ENCODE peak calls at places on chromosomes 11 and 22, in seven cellular contexts. One of them, this sample, is unnamed.

GRCh38 chr11:73623651-73624050 is 22.7 kb upstream of the PLEKHB1 start:
- DNase-seq in H1: no peak
- DNase-seq in SK-N-SH: no peak
- DNase-seq in K562: no peak
- DNase-seq in HCT116: no peak
- DNase-seq in GM12878: no peak
- DNase-seq in HepG2: no peak
- DNase-seq in this sample: no peak

GRCh38 chr22:45441158-45441557 is 27.7 kb downstream of the RIBC2 start:
- DNase-seq in K562: peak
- DNase-seq in SK-N-SH: peak
- DNase-seq in HepG2: peak
- DNase-seq in H1: no peak
- DNase-seq in GM12878: no peak
- DNase-seq in HCT116: peak
- DNase-seq in this sample: peak

GRCh38 chr11:47272706-47273105 is 2.8 kb downstream of the MADD start:
- DNase-seq in K562: peak
- DNase-seq in GM12878: no peak
- DNase-seq in HepG2: no peak
- DNase-seq in HCT116: no peak
- DNase-seq in H1: no peak
- DNase-seq in SK-N-SH: no peak
- DNase-seq in this sample: no peak

GRCh38 chr11:109043318-109043717 is 378.4 kb downstream of the DDX10 start:
- DNase-seq in SK-N-SH: no peak
- DNase-seq in HepG2: no peak
- DNase-seq in GM12878: no peak
- DNase-seq in HCT116: no peak
- DNase-seq in H1: no peak
- DNase-seq in K562: no peak
- DNase-seq in this sample: no peak

GRCh38 chr11:106888386-106888785 is 129.9 kb downstream of the GUCY1A2 start:
- DNase-seq in K562: no peak
- DNase-seq in H1: no peak
- DNase-seq in GM12878: no peak
- DNase-seq in HCT116: no peak
- DNase-seq in HepG2: no peak
- DNase-seq in SK-N-SH: no peak
- DNase-seq in this sample: no peak

GRCh38 chr11:3865388-3866193 is 10.1 kb downstream of the STIM1 start:
- DNase-seq in H1: no peak
- DNase-seq in GM12878: no peak
- DNase-seq in HCT116: no peak
- DNase-seq in HepG2: no peak
- DNase-seq in SK-N-SH: no peak
- DNase-seq in K562: peak
- DNase-seq in this sample: no peak

GRCh38 chr11:120295110-120295509 is 30.0 kb upstream of the TLCD5 start:
- DNase-seq in HepG2: no peak
- DNase-seq in K562: no peak
- DNase-seq in HCT116: no peak
- DNase-seq in GM12878: no peak
- DNase-seq in SK-N-SH: peak
- DNase-seq in H1: no peak
- DNase-seq in this sample: no peak

GRCh38 chr11:123351375-123351774 is 78.7 kb upstream of the GRAMD1B start:
- DNase-seq in SK-N-SH: peak
- DNase-seq in HCT116: no peak
- DNase-seq in HepG2: no peak
- DNase-seq in GM12878: no peak
- DNase-seq in H1: peak
- DNase-seq in K562: no peak
- DNase-seq in this sample: no peak

GRCh38 chr11:110829873-110830272 is 117.6 kb upstream of the ARHGAP20 start:
- DNase-seq in HepG2: no peak
- DNase-seq in H1: no peak
- DNase-seq in HCT116: no peak
- DNase-seq in SK-N-SH: no peak
- DNase-seq in K562: no peak
- DNase-seq in GM12878: no peak
- DNase-seq in this sample: no peak

GRCh38 chr11:107706531-107706930 is 5.3 kb downstream of the SLN start:
- DNase-seq in K562: no peak
- DNase-seq in HepG2: no peak
- DNase-seq in SK-N-SH: no peak
- DNase-seq in H1: no peak
- DNase-seq in HCT116: no peak
- DNase-seq in GM12878: no peak
- DNase-seq in this sample: no peak

GRCh38 chr11:27319065-27319464 is 44.0 kb downstream of the CCDC34 start:
- DNase-seq in H1: no peak
- DNase-seq in K562: no peak
- DNase-seq in GM12878: peak
- DNase-seq in HCT116: peak
- DNase-seq in HepG2: peak
- DNase-seq in SK-N-SH: no peak
- DNase-seq in this sample: no peak

GRCh38 chr11:23403210-23404185 is 543.2 kb upstream of the CCDC179 start:
- DNase-seq in HepG2: no peak
- DNase-seq in K562: peak
- DNase-seq in GM12878: no peak
- DNase-seq in SK-N-SH: no peak
- DNase-seq in H1: no peak
- DNase-seq in HCT116: no peak
- DNase-seq in this sample: no peak

GRCh38 chr11:101862410-101863233 is 52.2 kb upstream of the CEP126 start:
- DNase-seq in HepG2: peak
- DNase-seq in GM12878: no peak
- DNase-seq in HCT116: peak
- DNase-seq in K562: no peak
- DNase-seq in SK-N-SH: peak
- DNase-seq in H1: no peak
- DNase-seq in this sample: no peak

GRCh38 chr22:30176431-30176830 is 70.1 kb downstream of the LIF start:
- DNase-seq in HCT116: no peak
- DNase-seq in HepG2: no peak
- DNase-seq in K562: no peak
- DNase-seq in GM12878: no peak
- DNase-seq in SK-N-SH: no peak
- DNase-seq in H1: no peak
- DNase-seq in this sample: no peak

GRCh38 chr22:49415219-49415951 is 412.3 kb downstream of the BRD1 start:
- DNase-seq in HepG2: no peak
- DNase-seq in GM12878: no peak
- DNase-seq in HCT116: no peak
- DNase-seq in K562: no peak
- DNase-seq in H1: no peak
- DNase-seq in SK-N-SH: no peak
- DNase-seq in this sample: no peak

GRCh38 chr11:64755681-64756361 is 4.0 kb downstream of the PYGM start:
- DNase-seq in HCT116: no peak
- DNase-seq in K562: no peak
- DNase-seq in HepG2: no peak
- DNase-seq in H1: no peak
- DNase-seq in SK-N-SH: peak
- DNase-seq in GM12878: no peak
- DNase-seq in this sample: no peak

GRCh38 chr11:121595717-121596156 is 143.0 kb upstream of the SORL1-AS1 start:
- DNase-seq in SK-N-SH: no peak
- DNase-seq in H1: no peak
- DNase-seq in HepG2: no peak
- DNase-seq in HCT116: peak
- DNase-seq in K562: no peak
- DNase-seq in GM12878: no peak
- DNase-seq in this sample: peak

GRCh38 chr22:37225481-37225880 is 13.2 kb upstream of the SSTR3 start:
- DNase-seq in K562: no peak
- DNase-seq in SK-N-SH: no peak
- DNase-seq in H1: no peak
- DNase-seq in HCT116: no peak
- DNase-seq in HepG2: no peak
- DNase-seq in GM12878: no peak
- DNase-seq in this sample: no peak

GRCh38 chr11:65150513-65151271 is 16.4 kb upstream of the SYVN1 start:
- DNase-seq in HepG2: peak
- DNase-seq in SK-N-SH: peak
- DNase-seq in K562: peak
- DNase-seq in HCT116: peak
- DNase-seq in H1: no peak
- DNase-seq in GM12878: peak
- DNase-seq in this sample: peak

GRCh38 chr22:42905702-42906183 is 48.7 kb upstream of the ARFGAP3 start:
- DNase-seq in H1: no peak
- DNase-seq in SK-N-SH: peak
- DNase-seq in HCT116: no peak
- DNase-seq in GM12878: no peak
- DNase-seq in HepG2: no peak
- DNase-seq in K562: no peak
- DNase-seq in this sample: no peak

GRCh38 chr11:9688716-9689511 is 25.0 kb downstream of the SWAP70 start:
- DNase-seq in GM12878: peak
- DNase-seq in HCT116: no peak
- DNase-seq in K562: peak
- DNase-seq in H1: no peak
- DNase-seq in SK-N-SH: peak
- DNase-seq in HepG2: no peak
- DNase-seq in this sample: peak
- TF ChIP-seq SIN3A in GM12878: no peak
- TF ChIP-seq SIN3A in HCT116: no peak
- TF ChIP-seq SIN3A in K562: no peak
- TF ChIP-seq SIN3A in H1: no peak
- TF ChIP-seq SIN3A in SK-N-SH: peak
- TF ChIP-seq SIN3A in HepG2: no peak
- TF ChIP-seq SIN3A in this sample: no peak

GRCh38 chr11:79266391-79266790 is 174.4 kb downstream of the TENM4 start:
- DNase-seq in SK-N-SH: no peak
- DNase-seq in HepG2: no peak
- DNase-seq in GM12878: no peak
- DNase-seq in HCT116: no peak
- DNase-seq in K562: no peak
- DNase-seq in H1: no peak
- DNase-seq in this sample: no peak
- H3K27ac ChIP-seq in SK-N-SH: no peak
- H3K27ac ChIP-seq in HepG2: no peak
- H3K27ac ChIP-seq in GM12878: no peak
- H3K27ac ChIP-seq in HCT116: no peak
- H3K27ac ChIP-seq in K562: no peak
- H3K27ac ChIP-seq in H1: no peak
- H3K27ac ChIP-seq in this sample: no peak

DNA sequence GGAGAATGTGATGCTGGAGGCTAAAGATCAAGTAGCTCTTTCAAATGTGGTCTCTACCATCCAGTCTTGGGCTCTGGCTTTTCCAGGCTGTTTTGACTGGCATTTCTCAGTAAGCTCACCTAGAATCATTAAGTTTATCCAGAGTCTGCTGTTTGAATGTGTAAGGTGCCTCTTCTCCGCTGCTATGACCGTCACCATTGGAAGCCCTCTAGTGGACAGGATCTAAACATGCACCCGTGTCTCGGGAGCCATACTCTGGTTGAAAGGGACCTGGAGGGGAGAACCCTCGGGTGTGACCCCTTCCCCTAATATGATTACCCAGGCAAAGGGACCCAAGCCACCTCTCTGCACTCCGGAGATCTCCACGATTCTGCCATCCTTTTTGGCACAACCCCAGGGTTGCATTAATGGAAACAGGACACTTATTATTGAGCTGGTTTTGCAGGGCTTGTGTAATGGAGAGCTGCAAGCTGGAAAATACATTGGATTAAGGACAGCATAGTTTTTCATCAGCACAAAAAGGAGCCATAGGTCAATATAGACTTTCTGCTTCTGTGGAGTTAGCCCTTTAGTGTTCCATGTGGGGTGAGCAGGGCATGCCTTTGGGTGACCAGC is 191.0 kb upstream of the LARGE1 start:
- DNase-seq in HepG2: peak
- DNase-seq in HCT116: no peak
- DNase-seq in K562: peak
- DNase-seq in H1: peak
- DNase-seq in GM12878: no peak
- DNase-seq in SK-N-SH: peak
- DNase-seq in this sample: no peak
- TF ChIP-seq SIN3A in HepG2: no peak
- TF ChIP-seq SIN3A in HCT116: no peak
- TF ChIP-seq SIN3A in K562: no peak
- TF ChIP-seq SIN3A in H1: no peak
- TF ChIP-seq SIN3A in GM12878: no peak
- TF ChIP-seq SIN3A in SK-N-SH: no peak
- TF ChIP-seq SIN3A in this sample: no peak

DNA sequence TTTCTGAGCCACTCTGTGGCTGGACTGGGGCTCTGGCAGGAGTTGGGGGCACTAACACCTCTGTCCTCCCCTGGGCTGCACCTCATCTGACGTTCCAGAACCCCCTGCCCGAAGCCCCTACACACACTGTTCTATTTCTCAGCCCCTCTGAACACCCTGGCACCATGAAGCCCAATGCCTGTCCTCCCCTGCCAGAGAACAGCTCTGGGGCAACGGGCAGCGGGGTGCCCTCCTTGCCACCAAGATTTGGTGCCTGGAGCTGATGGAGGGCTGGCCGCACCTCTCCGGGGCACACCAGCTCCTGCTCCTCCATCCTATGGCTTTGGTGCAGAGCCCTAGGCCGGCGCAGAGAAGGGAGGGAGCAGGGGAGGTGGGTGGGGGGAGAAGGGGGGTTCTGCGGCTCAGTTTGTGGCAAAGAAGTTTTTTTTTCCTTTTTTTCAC is 16.3 kb downstream of the DUSP8 start:
- DNase-seq in HepG2: no peak
- DNase-seq in K562: no peak
- DNase-seq in SK-N-SH: no peak
- DNase-seq in HCT116: no peak
- DNase-seq in H1: no peak
- DNase-seq in GM12878: no peak
- DNase-seq in this sample: no peak
- H3K27ac ChIP-seq in HepG2: no peak
- H3K27ac ChIP-seq in K562: no peak
- H3K27ac ChIP-seq in SK-N-SH: no peak
- H3K27ac ChIP-seq in HCT116: no peak
- H3K27ac ChIP-seq in H1: no peak
- H3K27ac ChIP-seq in GM12878: no peak
- H3K27ac ChIP-seq in this sample: no peak

GRCh38 chr11:126190792-126191191 is 20.7 kb downstream of the RPUSD4 start:
- DNase-seq in K562: no peak
- DNase-seq in HepG2: no peak
- DNase-seq in GM12878: no peak
- DNase-seq in H1: no peak
- DNase-seq in HCT116: no peak
- DNase-seq in SK-N-SH: no peak
- DNase-seq in this sample: no peak
- TF ChIP-seq SIN3A in K562: no peak
- TF ChIP-seq SIN3A in HepG2: no peak
- TF ChIP-seq SIN3A in GM12878: no peak
- TF ChIP-seq SIN3A in H1: no peak
- TF ChIP-seq SIN3A in HCT116: no peak
- TF ChIP-seq SIN3A in SK-N-SH: no peak
- TF ChIP-seq SIN3A in this sample: no peak

GRCh38 chr11:11982975-11983374 is 25.5 kb downstream of the DKK3 start:
- DNase-seq in HepG2: no peak
- DNase-seq in HCT116: no peak
- DNase-seq in K562: no peak
- DNase-seq in H1: no peak
- DNase-seq in GM12878: no peak
- DNase-seq in SK-N-SH: no peak
- DNase-seq in this sample: no peak
- H3K27ac ChIP-seq in HepG2: no peak
- H3K27ac ChIP-seq in HCT116: no peak
- H3K27ac ChIP-seq in K562: no peak
- H3K27ac ChIP-seq in H1: no peak
- H3K27ac ChIP-seq in GM12878: no peak
- H3K27ac ChIP-seq in SK-N-SH: peak
- H3K27ac ChIP-seq in this sample: no peak

This sample was measured in Panc1.